ENCODE peak calls at places on chromosomes 6 and 20, in five cellular contexts. U is mammary epithelial cell, M is endodermal cell, Q is psoas muscle, E is astrocyte of the spinal cord. T is an unnamed sample.

GRCh38 chr6:105452924-105453756 is 50.3 kb upstream of the PREP start:
- DNase-seq in U (no peak), M (no peak), Q (no peak), E (no peak), T (no peak)

GRCh38 chr20:5136096-5136495 is 9.3 kb downstream of the CDS2 start:
- DNase-seq in U (no peak), M (peak; percentile 57), Q (no peak), E (no peak), T (no peak)

GRCh38 chr6:137361701-137362100 is 132.5 kb downstream of the OLIG3 start:
- DNase-seq in U (no peak), M (no peak), Q (no peak), E (no peak), T (no peak)

GRCh38 chr6:94052754-94053153 is 633.4 kb upstream of the EPHA7 start:
- DNase-seq in U (no peak), M (no peak), Q (no peak), E (peak; percentile 56), T (no peak)

GRCh38 chr6:35449287-35449881 is 2.8 kb upstream of the FANCE start:
- DNase-seq in U (peak; percentile 57), M (peak; percentile 63), Q (no peak), E (peak; percentile 69), T (no peak)

GRCh38 chr20:54645445-54646155 is 170.2 kb downstream of the DOK5 start:
- DNase-seq in U (no peak), M (no peak), Q (no peak), E (no peak), T (no peak)

GRCh38 chr6:138800377-138801150 is 4.7 kb downstream of the ECT2L start:
- DNase-seq in U (no peak), M (peak; percentile 78), Q (no peak), E (no peak), T (no peak)

GRCh38 chr6:82906951-82907350 is 158.7 kb downstream of the UBE3D start:
- DNase-seq in U (peak; percentile 64), M (no peak), Q (no peak), E (peak; percentile 68), T (no peak)

GRCh38 chr6:138206862-138207261 is 11.4 kb downstream of the PBOV1 start:
- DNase-seq in U (no peak), M (no peak), Q (no peak), E (no peak), T (no peak)

GRCh38 chr6:159172066-159172465 is 2.9 kb downstream of the FNDC1 start:
- DNase-seq in U (no peak), M (no peak), Q (no peak), E (peak; percentile 50), T (no peak)

GRCh38 chr6:32113386-32114352 is 4.5 kb upstream of the TNXB start:
- DNase-seq in U (no peak), M (peak; percentile 83), Q (peak; percentile 91), E (peak; percentile 93), T (peak; percentile 94)

GRCh38 chr6:36809933-36810844 is 29.1 kb downstream of the CPNE5 start:
- DNase-seq in U (peak; percentile 11), M (peak; percentile 81), Q (no peak), E (no peak), T (no peak)

GRCh38 chr6:31582230-31582601 is at the start of gene LTB:
- DNase-seq in U (no peak), M (no peak), Q (no peak), E (no peak), T (no peak)

GRCh38 chr6:158072083-158072721 is 90.5 kb downstream of the SYNJ2 start:
- DNase-seq in U (peak; percentile 46), M (peak; percentile 90), Q (peak; percentile 87), E (peak; percentile 79), T (peak; percentile 89)

GRCh38 chr6:11213305-11214106 is 19.0 kb downstream of the NEDD9 start:
- DNase-seq in U (no peak), M (no peak), Q (no peak), E (no peak), T (no peak)

GRCh38 chr6:16523550-16524379 is 237.5 kb downstream of the ATXN1 start:
- DNase-seq in U (no peak), M (no peak), Q (no peak), E (peak; percentile 96), T (no peak)

GRCh38 chr6:124869412-124869811 is 92.8 kb upstream of the RNF217 start:
- DNase-seq in U (peak; percentile 39), M (no peak), Q (no peak), E (no peak), T (no peak)

GRCh38 chr20:48684501-48685041 is 143.2 kb downstream of the PREX1 start:
- DNase-seq in U (no peak), M (no peak), Q (no peak), E (no peak), T (no peak)

GRCh38 chr6:29626948-29627761 is 5.8 kb downstream of the GABBR1 start:
- DNase-seq in U (no peak), M (peak; percentile 70), Q (no peak), E (no peak), T (no peak)

GRCh38 chr6:106966671-106967522 is 7.6 kb downstream of the CD24 start:
- DNase-seq in U (peak; percentile 27), M (no peak), Q (no peak), E (no peak), T (peak; percentile 55)

GRCh38 chr6:2744206-2744771 is 6.4 kb downstream of the MYLK4 start:
- DNase-seq in U (no peak), M (no peak), Q (peak; percentile 95), E (no peak), T (peak; percentile 67)

GRCh38 chr20:23924751-23925150 is 45.2 kb upstream of the CST5 start:
- DNase-seq in U (no peak), M (no peak), Q (no peak), E (no peak), T (no peak)

GRCh38 chr6:91697010-91697694 is 1110.3 kb upstream of the MAP3K7 start:
- DNase-seq in U (peak; percentile 76), M (no peak), Q (no peak), E (no peak), T (no peak)

GRCh38 chr6:88882536-88882935 is 80.9 kb downstream of the RNGTT start:
- DNase-seq in U (no peak), M (no peak), Q (no peak), E (no peak), T (no peak)

GRCh38 chr6:106099235-106099537 is 13.1 kb downstream of the PRDM1 start:
- DNase-seq in U (no peak), M (no peak), Q (no peak), E (no peak), T (no peak)

GRCh38 chr20:58043866-58044140 is 184.7 kb downstream of the ANKRD60 start:
- DNase-seq in U (no peak), M (no peak), Q (no peak), E (no peak), T (no peak)

GRCh38 chr20:18705906-18706305 is 107.7 kb upstream of the SCP2D1 start:
- DNase-seq in U (no peak), M (no peak), Q (no peak), E (no peak), T (no peak)

GRCh38 chr20:9225879-9226278 is 157.0 kb downstream of the PLCB4 start:
- DNase-seq in U (no peak), M (no peak), Q (no peak), E (no peak), T (no peak)

GRCh38 chr6:169654590-169655391 is 47.0 kb downstream of the WDR27 start:
- DNase-seq in U (peak; percentile 67), M (no peak), Q (peak; percentile 87), E (peak; percentile 83), T (peak; percentile 88)
- TF ChIP-seq CTCF in U (peak; percentile 46), M (peak; percentile 26), Q (no peak), E (peak; percentile 45), T (no peak)

GRCh38 chr6:41475737-41476357 is 70.3 kb upstream of the FOXP4 start:
- DNase-seq in U (peak; percentile 34), M (no peak), Q (no peak), E (no peak), T (no peak)
- TF ChIP-seq CTCF in U (no peak), M (no peak), Q (no peak), E (no peak), T (no peak)

GRCh38 chr6:168884646-168885086 is 369.0 kb downstream of the THBS2 start:
- DNase-seq in U (peak; percentile 9), M (peak; percentile 93), Q (peak; percentile 83), E (peak; percentile 29), T (peak; percentile 88)

GRCh38 chr6:168886306-168886854 is 367.3 kb downstream of the THBS2 start:
- DNase-seq in U (no peak), M (no peak), Q (no peak), E (no peak), T (no peak)

GRCh38 chr6:168885196-168885595 is 368.4 kb downstream of the THBS2 start:
- DNase-seq in U (no peak), M (no peak), Q (no peak), E (no peak), T (no peak)

GRCh38 chr6:168886964-168887363 is 366.7 kb downstream of the THBS2 start:
- DNase-seq in U (no peak), M (no peak), Q (no peak), E (no peak), T (no peak)

DNA sequence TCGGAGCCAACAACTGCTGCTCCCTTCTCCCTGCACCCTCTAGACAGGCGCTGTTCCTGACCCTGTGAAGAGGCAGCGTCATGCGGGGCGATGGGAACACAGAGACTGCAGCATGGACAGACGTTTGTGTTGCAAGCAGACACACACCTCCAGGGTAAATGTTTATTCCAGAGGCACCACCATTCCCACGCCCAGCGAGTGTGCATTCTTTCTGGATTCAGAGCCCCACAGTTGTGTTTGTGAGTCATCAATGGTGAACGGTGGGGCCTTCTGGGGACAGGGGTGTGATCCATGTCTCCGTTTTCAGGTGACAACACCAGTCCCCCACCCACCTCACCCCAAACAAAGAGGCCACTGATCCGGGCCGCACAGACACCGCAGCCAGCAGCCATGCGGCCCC is 367.9 kb downstream of the THBS2 start:
- DNase-seq in U (no peak), M (no peak), Q (no peak), E (no peak), T (no peak)
- TF ChIP-seq CTCF in U (no peak), M (no peak), Q (no peak), E (no peak), T (no peak)

GRCh38 chr6:146419576-146419975 is 124.1 kb upstream of the RAB32 start:
- DNase-seq in U (no peak), M (no peak), Q (no peak), E (no peak), T (no peak)

GRCh38 chr6:146423450-146423849 is 120.2 kb upstream of the RAB32 start:
- DNase-seq in U (no peak), M (no peak), Q (no peak), E (no peak), T (no peak)

GRCh38 chr6:146420255-146420654 is 123.4 kb upstream of the RAB32 start:
- DNase-seq in U (no peak), M (no peak), Q (no peak), E (no peak), T (no peak)

GRCh38 chr6:146422789-146423188 is 120.8 kb upstream of the RAB32 start:
- DNase-seq in U (no peak), M (no peak), Q (no peak), E (no peak), T (no peak)
- TF ChIP-seq CTCF in U (no peak), M (no peak), Q (no peak), E (no peak), T (no peak)

GRCh38 chr6:85923013-85923430 is 280.3 kb upstream of the SYNCRIP start:
- DNase-seq in U (peak; percentile 60), M (peak; percentile 83), Q (no peak), E (peak; percentile 22), T (no peak)
- TF ChIP-seq CTCF in U (peak; percentile 82), M (peak; percentile 88), Q (peak; percentile 53), E (peak; percentile 51), T (peak; percentile 78)

T was measured in kidney.